ENCODE peak calls at places on chromosomes 6 and 20, in six cellular contexts. D is cardiac fibroblast, W is tibial nerve, I is bronchial epithelial cell, Z is epithelial cell of esophagus, M is upper lobe of right lung. G is an unnamed sample.

GRCh38 chr6:170097505-170098427 is 193.1 kb downstream of the DLL1 start:
- DNase-seq in I (no peak), Z (no peak), D (no peak), M (no peak), W (no peak), G (no peak)

GRCh38 chr6:62102387-62102786 is 183.6 kb downstream of the KHDRBS2 start:
- DNase-seq in W (no peak), M (no peak), D (no peak), Z (no peak), I (no peak), G (no peak)

GRCh38 chr20:25574411-25574810 is 10.9 kb downstream of the NINL start:
- DNase-seq in M (no peak), Z (peak), D (peak), I (no peak), W (no peak), G (peak)

GRCh38 chr6:92110390-92110789 is 1309.0 kb downstream of the EPHA7 start:
- DNase-seq in Z (no peak), D (no peak), I (no peak), W (no peak), M (no peak), G (no peak)

GRCh38 chr6:48074368-48074767 is 36.6 kb downstream of the PTCHD4 start:
- DNase-seq in W (no peak), I (no peak), M (no peak), Z (no peak), D (no peak), G (peak)

GRCh38 chr6:20117474-20117873 is 94.8 kb downstream of the MBOAT1 start:
- DNase-seq in I (peak), W (no peak), M (no peak), Z (peak), D (no peak), G (no peak)

GRCh38 chr6:90212274-90212673 is 84.4 kb downstream of the BACH2 start:
- DNase-seq in I (no peak), W (no peak), M (no peak), Z (no peak), D (no peak), G (no peak)

GRCh38 chr6:109793793-109794192 is 102.7 kb downstream of the FIG4 start:
- DNase-seq in W (peak), Z (peak), M (no peak), I (peak), D (peak), G (peak)

GRCh38 chr6:130771741-130772140 is 55.5 kb upstream of the SMLR1 start:
- DNase-seq in D (no peak), I (no peak), W (no peak), Z (no peak), M (no peak), G (no peak)

GRCh38 chr6:19838442-19839236 is 1.5 kb downstream of the ID4 start:
- DNase-seq in D (peak), M (peak), Z (peak), W (no peak), I (no peak), G (peak)

GRCh38 chr6:154341876-154342275 is 14.7 kb downstream of the IPCEF1 start:
- DNase-seq in W (no peak), I (peak), D (no peak), M (no peak), Z (peak), G (no peak)

GRCh38 chr6:149346075-149346474 is 28.6 kb downstream of the TAB2 start:
- DNase-seq in Z (no peak), W (no peak), M (no peak), D (no peak), I (no peak), G (no peak)

GRCh38 chr6:170045563-170045960 is 245.3 kb downstream of the DLL1 start:
- DNase-seq in M (peak), Z (no peak), W (no peak), D (no peak), I (no peak), G (no peak)

GRCh38 chr20:58129736-58130135 is 98.7 kb downstream of the ANKRD60 start:
- DNase-seq in W (no peak), Z (no peak), D (no peak), I (no peak), M (peak), G (no peak)

GRCh38 chr6:87907521-87907920 is 140.1 kb upstream of the SPACA1 start:
- DNase-seq in M (no peak), I (peak), D (peak), Z (peak), W (no peak), G (peak)

GRCh38 chr6:160261120-160261450 is 2.5 kb upstream of the SLC22A2 start:
- DNase-seq in Z (no peak), I (no peak), D (no peak), W (no peak), M (no peak), G (no peak)

GRCh38 chr20:33670715-33671499 is 3.3 kb downstream of the NECAB3 start:
- DNase-seq in Z (no peak), D (no peak), I (no peak), M (no peak), W (no peak), G (no peak)

GRCh38 chr6:169970306-169970988 is 219.0 kb downstream of the ERMARD start:
- DNase-seq in Z (no peak), M (peak), I (no peak), D (no peak), W (no peak), G (no peak)

GRCh38 chr20:32438331-32438858 is 80.3 kb downstream of the ASXL1 start:
- DNase-seq in Z (no peak), D (no peak), I (no peak), W (no peak), M (no peak), G (no peak)

GRCh38 chr20:23702021-23702420 is 13.2 kb upstream of the CST4 start:
- DNase-seq in I (no peak), W (no peak), D (peak), M (no peak), Z (no peak), G (peak)

GRCh38 chr6:146770275-146770964 is 171.6 kb downstream of the ADGB start:
- DNase-seq in Z (no peak), W (no peak), I (no peak), M (no peak), D (no peak), G (no peak)

GRCh38 chr6:158653577-158654354 is 3.9 kb downstream of the SYTL3 start:
- DNase-seq in D (peak), I (no peak), M (peak), Z (no peak), W (no peak), G (peak)

GRCh38 chr6:118709859-118710350 is 58.5 kb upstream of the CEP85L start:
- DNase-seq in D (peak), Z (peak), M (no peak), I (peak), W (no peak), G (peak)

GRCh38 chr20:51447097-51447764 is 95.3 kb downstream of the NFATC2 start:
- DNase-seq in I (peak), M (no peak), Z (peak), W (peak), D (peak), G (peak)

GRCh38 chr6:1739220-1739619 is 129.5 kb downstream of the FOXC1 start:
- DNase-seq in W (no peak), I (no peak), M (no peak), D (no peak), Z (no peak), G (no peak)

GRCh38 chr6:41502607-41503434 is 43.4 kb upstream of the FOXP4 start:
- DNase-seq in I (no peak), D (no peak), W (peak), M (peak), Z (no peak), G (no peak)

GRCh38 chr6:48550607-48551006 is 439.6 kb upstream of the PTCHD4 start:
- DNase-seq in W (no peak), M (no peak), D (no peak), I (no peak), Z (no peak), G (no peak)

GRCh38 chr20:35657271-35657670 is 7.4 kb downstream of the CPNE1 start:
- DNase-seq in W (no peak), Z (no peak), I (no peak), M (no peak), D (no peak), G (no peak)

GRCh38 chr6:55868910-55869479 is 6.4 kb downstream of the BMP5 start:
- DNase-seq in D (no peak), Z (peak), M (no peak), I (peak), W (no peak), G (no peak)

GRCh38 chr20:48745330-48745729 is 82.5 kb downstream of the PREX1 start:
- DNase-seq in Z (no peak), M (no peak), W (no peak), D (peak), I (no peak), G (peak)

GRCh38 chr20:58703765-58704331 is 11.2 kb downstream of the NPEPL1 start:
- DNase-seq in D (no peak), W (no peak), Z (no peak), M (no peak), I (no peak), G (no peak)

GRCh38 chr6:122568865-122569264 is 41.3 kb upstream of the PKIB start:
- DNase-seq in W (no peak), D (no peak), I (no peak), M (no peak), Z (no peak), G (no peak)

GRCh38 chr20:47521059-47521808 is 19.5 kb downstream of the NCOA3 start:
- DNase-seq in Z (peak), D (no peak), W (no peak), I (peak), M (no peak), G (no peak)

GRCh38 chr6:110689275-110689935 is 125.9 kb downstream of the CDK19 start:
- DNase-seq in Z (peak), W (no peak), M (no peak), I (no peak), D (no peak), G (no peak)

GRCh38 chr20:18712877-18713276 is 100.7 kb upstream of the SCP2D1 start:
- DNase-seq in D (no peak), W (no peak), Z (no peak), M (no peak), I (no peak), G (no peak)

GRCh38 chr6:24922854-24923253 is 12.9 kb downstream of the RIPOR2 start:
- DNase-seq in W (no peak), Z (no peak), M (no peak), I (no peak), D (no peak), G (no peak)

GRCh38 chr6:137641474-137642077 is 147.4 kb upstream of the OLIG3 start:
- DNase-seq in D (peak), M (peak), I (peak), W (peak), Z (peak), G (peak)
- TF ChIP-seq CTCF in D (peak), M (peak), I (peak), W (peak), Z (peak), G (peak)

DNA sequence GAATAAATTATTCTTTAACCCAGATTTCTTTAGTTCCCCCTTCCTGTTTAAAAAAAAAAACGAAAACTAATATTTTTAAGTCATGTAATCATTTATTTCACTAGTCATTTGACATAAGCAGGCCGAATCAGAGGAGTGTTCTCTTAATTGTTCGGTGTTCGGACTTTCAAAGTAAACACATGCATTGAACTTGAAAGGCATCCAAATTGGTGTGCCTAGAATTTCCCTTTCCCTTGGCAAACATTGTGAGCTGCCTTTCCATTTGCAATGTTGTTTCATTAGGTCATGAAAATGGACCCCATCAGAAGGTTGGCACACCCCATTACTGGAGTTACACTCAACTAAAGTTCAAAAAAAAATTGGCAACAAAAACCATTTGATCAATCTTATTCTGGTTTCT is 283.0 kb upstream of the MARCKS start:
- DNase-seq in W (no peak), I (no peak), D (no peak), M (no peak), Z (no peak), G (no peak)
- H3K4me3 ChIP-seq in W (no peak), I (no peak), D (no peak), M (no peak), Z (no peak), G (no peak)

GRCh38 chr6:31477521-31477920 is 20.4 kb upstream of the MICB start:
- DNase-seq in I (no peak), W (no peak), Z (no peak), D (no peak), M (no peak), G (no peak)

GRCh38 chr6:31474871-31475286 is 23.1 kb upstream of the MICB start:
- DNase-seq in W (no peak), Z (no peak), I (no peak), M (no peak), D (no peak), G (no peak)

GRCh38 chr6:31478186-31478950 is 19.6 kb upstream of the MICB start:
- DNase-seq in I (no peak), M (no peak), D (no peak), Z (no peak), W (no peak), G (no peak)

GRCh38 chr6:31473780-31474725 is 23.9 kb upstream of the MICB start:
- DNase-seq in Z (peak), D (peak), M (no peak), W (no peak), I (peak), G (peak)

DNA sequence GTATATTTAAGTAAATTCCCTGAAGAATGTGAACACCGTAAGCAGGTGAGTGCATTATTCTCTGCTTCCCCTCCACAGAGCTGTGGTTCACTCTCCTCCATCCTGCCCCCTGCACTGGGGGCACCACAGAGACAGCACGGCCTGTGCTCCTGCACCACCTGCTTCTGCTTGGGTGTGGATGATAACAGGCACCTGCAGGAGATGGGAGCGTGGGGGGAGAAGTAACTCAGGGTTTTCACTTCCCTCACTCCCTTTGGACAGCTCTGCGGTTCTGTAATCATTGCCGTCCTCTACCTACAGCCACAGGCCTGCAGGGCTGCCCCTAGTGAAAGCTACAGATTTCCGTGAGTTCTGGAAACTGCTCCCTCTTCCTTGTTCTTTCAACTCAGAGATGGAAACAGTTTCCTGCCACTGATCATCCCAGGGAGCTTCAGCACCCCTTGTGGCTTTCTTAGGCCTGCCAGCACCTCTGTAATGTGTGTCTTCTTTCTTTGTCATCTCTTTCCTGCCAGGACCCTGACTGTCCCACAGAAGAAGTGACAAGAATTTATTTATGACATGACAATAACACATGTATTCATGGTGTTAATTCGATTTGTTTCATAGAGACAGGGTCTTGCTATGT is 21.3 kb upstream of the MICB start:
- DNase-seq in D (no peak), Z (no peak), I (no peak), W (no peak), M (no peak), G (no peak)
- TF ChIP-seq CTCF in D (no peak), Z (no peak), I (no peak), W (no peak), M (no peak), G (no peak)

GRCh38 chr20:19974621-19975435 is 42.3 kb upstream of the NAA20 start:
- DNase-seq in Z (peak), M (peak), W (peak), I (peak), D (peak), G (peak)
- H3K4me3 ChIP-seq in Z (peak), M (peak), W (peak), I (peak), D (peak), G (peak)

GRCh38 chr20:6583134-6583738 is 184.2 kb upstream of the BMP2 start:
- DNase-seq in W (peak), Z (peak), D (peak), I (peak), M (peak), G (peak)
- TF ChIP-seq CTCF in W (peak), Z (peak), D (peak), I (peak), M (peak), G (peak)

GRCh38 chr20:3660262-3661059 is 2.7 kb downstream of the GFRA4 start:
- DNase-seq in M (peak), D (no peak), W (no peak), I (no peak), Z (no peak), G (no peak)
- H3K4me3 ChIP-seq in M (no peak), D (no peak), W (no peak), I (no peak), Z (no peak), G (no peak)

GRCh38 chr6:37171970-37172812 is 2.2 kb downstream of the PIM1 start:
- DNase-seq in I (peak), D (peak), Z (peak), M (peak), W (peak), G (peak)
- TF ChIP-seq CTCF in I (peak), D (peak), Z (peak), M (peak), W (peak), G (peak)

DNA sequence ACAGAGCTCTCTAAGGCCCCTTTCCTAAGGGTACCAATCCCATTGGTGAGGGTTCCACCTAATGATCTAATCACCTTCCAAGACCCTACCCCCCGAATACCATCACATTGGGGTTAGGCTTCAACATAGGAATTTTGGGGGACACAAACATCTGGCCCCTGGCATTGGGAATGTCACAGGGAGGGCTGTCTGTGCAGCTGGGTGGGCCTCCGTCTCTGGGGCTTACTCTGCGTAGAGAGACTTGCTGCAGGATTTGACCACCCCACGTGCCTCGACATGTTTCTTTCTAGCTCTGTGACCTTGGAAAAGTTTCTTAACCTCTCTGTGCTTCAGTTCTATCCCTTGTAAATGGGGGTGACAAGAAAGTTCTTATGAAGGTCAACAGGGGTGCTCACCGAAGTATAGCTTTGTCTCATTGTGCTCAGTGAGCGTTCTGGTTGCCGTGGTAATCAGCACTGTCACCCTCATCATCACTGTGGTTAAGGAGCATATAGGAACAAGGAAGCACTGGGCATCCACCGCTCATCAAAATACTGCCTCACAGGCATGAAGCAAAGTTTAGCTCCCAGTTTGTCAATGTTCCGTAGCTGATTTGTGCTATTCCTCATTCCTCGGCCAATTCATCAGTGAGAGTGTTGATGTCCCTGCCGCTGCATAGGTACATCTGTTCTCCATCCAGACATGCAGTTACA is 152.8 kb downstream of the SYCP2 start:
- DNase-seq in W (no peak), Z (peak), I (no peak), D (no peak), M (no peak), G (no peak)
- H3K4me3 ChIP-seq in W (no peak), Z (no peak), I (no peak), D (no peak), M (no peak), G (no peak)

DNA sequence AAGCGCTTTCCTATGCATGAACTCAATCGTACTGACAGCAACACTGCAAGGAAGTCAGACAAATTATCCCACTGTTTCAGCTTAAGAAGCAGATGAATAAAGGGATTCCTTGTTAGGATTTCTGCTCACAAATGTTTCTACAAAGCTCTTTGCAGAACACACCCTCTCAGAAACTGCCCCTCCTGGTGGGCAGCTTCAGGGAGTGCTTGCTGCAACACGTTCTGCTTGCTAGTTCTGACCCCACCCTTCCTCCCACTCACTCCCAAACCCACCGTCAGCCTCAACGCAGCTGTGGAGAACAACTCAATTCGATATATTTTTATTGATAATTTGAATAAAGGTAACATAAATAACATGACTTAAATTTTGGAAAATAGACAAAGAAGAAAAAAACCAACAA is 250.8 kb upstream of the PRDM1 start:
- DNase-seq in W (no peak), Z (peak), D (peak), M (no peak), I (peak), G (peak)
- TF ChIP-seq CTCF in W (peak), Z (peak), D (no peak), M (peak), I (peak), G (no peak)